ENCODE peak calls at places on chromosomes 12 and 14, in seven cellular contexts. G is HCT116, V is K562, S is H1, U is GM12878, O is SK-N-SH, H is HepG2. F is an unnamed sample.

GRCh38 chr12:41983896-41984295 is 160.8 kb downstream of the GXYLT1 start:
- DNase-seq in G (no peak), V (no peak), S (no peak), U (no peak), O (peak; percentile 20), H (no peak), F (no peak)

GRCh38 chr14:86279405-86279804 is 749.5 kb downstream of the FLRT2 start:
- DNase-seq in G (no peak), V (no peak), S (no peak), U (no peak), O (no peak), H (no peak), F (no peak)

GRCh38 chr14:84535491-84535890 is 994.5 kb upstream of the FLRT2 start:
- DNase-seq in G (no peak), V (no peak), S (no peak), U (no peak), O (no peak), H (no peak), F (no peak)

GRCh38 chr12:160858-161257 is 53.1 kb downstream of the SLC6A12 start:
- DNase-seq in G (no peak), V (no peak), S (no peak), U (no peak), O (no peak), H (no peak), F (no peak)

GRCh38 chr14:61761557-61761956 is 663 bp upstream of the SNAPC1 start:
- DNase-seq in G (no peak), V (no peak), S (no peak), U (no peak), O (no peak), H (no peak), F (no peak)

GRCh38 chr14:79920180-79920579 is 291.1 kb downstream of the DIO2 start:
- DNase-seq in G (no peak), V (no peak), S (no peak), U (no peak), O (no peak), H (no peak), F (no peak)

GRCh38 chr12:123713398-123714301 is 1.5 kb downstream of the ATP6V0A2 start:
- DNase-seq in G (no peak), V (no peak), S (no peak), U (no peak), O (peak; percentile 27), H (peak; percentile 16), F (peak; percentile 29)

GRCh38 chr14:59981564-59981963 is 61.6 kb downstream of the LRRC9 start:
- DNase-seq in G (no peak), V (no peak), S (no peak), U (no peak), O (no peak), H (no peak), F (no peak)

GRCh38 chr14:92443167-92443566 is 70.4 kb upstream of the RIN3 start:
- DNase-seq in G (no peak), V (no peak), S (no peak), U (no peak), O (no peak), H (no peak), F (no peak)

GRCh38 chr14:77044776-77045569 is 16.5 kb upstream of the IRF2BPL start:
- DNase-seq in G (no peak), V (no peak), S (no peak), U (no peak), O (no peak), H (peak; percentile 74), F (no peak)

GRCh38 chr14:71206766-71207371 is 299.6 kb downstream of the PCNX1 start:
- DNase-seq in G (no peak), V (no peak), S (no peak), U (no peak), O (peak; percentile 64), H (no peak), F (no peak)

GRCh38 chr12:49108958-49109404 is 1.7 kb downstream of the LMBR1L start:
- DNase-seq in G (no peak), V (no peak), S (no peak), U (no peak), O (no peak), H (peak; percentile 23), F (no peak)

GRCh38 chr14:22339277-22339676 is 249.7 kb downstream of the DAD1 start:
- DNase-seq in G (no peak), V (no peak), S (no peak), U (no peak), O (no peak), H (no peak), F (no peak)

DNA sequence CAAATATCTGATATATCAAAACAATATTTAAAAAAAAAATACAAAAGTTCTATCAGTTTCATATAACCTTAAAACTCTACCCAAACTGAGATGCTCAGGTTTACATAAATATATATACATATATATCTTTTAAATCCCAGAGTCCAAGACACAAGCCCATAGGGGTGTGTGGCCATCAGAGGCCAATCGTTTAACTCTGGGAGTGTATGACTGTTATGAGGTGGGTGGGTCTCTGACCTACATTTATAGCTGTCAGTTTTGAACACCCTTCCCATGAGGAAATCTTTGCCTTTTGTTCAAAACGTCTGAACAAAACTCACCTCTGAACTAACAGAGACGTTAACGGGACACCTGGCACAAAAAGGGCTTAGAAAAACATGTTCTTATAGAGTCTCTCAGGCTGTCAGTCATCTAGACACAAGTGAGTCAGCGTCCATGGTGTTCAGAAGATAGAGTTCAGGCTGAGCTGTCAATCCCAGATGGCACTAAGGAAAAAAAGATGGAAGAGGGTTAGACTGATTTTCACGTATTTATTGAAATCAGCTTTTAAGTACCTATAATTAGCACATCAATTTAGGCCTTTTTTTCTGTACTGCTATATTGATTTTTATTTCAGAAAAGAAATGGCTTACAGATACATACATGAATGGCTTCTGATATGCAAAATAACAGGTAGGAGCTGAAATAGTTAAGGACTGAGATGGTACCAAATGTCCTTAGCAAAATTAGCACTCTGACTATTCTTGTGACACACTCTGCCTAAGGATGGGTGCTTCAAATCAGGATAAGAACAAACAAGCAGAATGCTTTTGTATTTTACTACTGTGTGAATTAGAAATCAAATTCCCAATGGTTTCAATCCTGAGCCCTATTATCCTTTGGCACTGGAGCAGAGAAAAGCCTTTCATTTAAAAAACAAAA is 29.2 kb downstream of the HIGD1C start:
- DNase-seq in G (no peak), V (peak; percentile 13), S (no peak), U (no peak), O (no peak), H (peak; percentile 57), F (no peak)
- TF ChIP-seq JUND in G (no peak), V (no peak), S (no peak), U (no peak), O (no peak), H (no peak), F (no peak)

DNA sequence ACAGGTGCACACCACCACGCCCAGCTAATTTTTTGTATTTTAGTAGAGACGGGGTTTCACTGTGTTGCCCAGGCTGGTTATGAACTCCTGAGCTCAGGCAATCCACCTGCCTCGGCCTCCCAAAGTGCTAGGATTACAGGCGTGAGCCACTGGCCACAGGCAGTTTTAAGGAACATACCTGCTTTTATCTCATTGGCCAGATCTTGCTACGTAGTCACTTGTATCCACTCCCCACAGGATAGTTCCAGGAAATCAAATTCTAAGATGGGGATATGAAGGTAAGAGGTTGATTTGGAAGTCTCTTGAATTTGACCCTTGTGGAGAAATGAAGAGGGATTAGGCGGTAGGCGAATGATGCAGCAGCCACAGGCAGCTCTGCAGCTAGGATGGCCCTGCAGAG is 8.8 kb upstream of the PLEKHG6 start:
- DNase-seq in G (no peak), V (no peak), S (no peak), U (no peak), O (no peak), H (no peak), F (no peak)
- TF ChIP-seq JUND in G (no peak), V (no peak), S (no peak), U (no peak), O (no peak), H (no peak), F (no peak)

GRCh38 chr12:101567918-101568317 is 26.9 kb upstream of the MYBPC1 start:
- DNase-seq in G (no peak), V (no peak), S (no peak), U (no peak), O (no peak), H (no peak), F (no peak)
- TF ChIP-seq JUND in G (no peak), V (no peak), S (no peak), U (no peak), O (no peak), H (no peak), F (no peak)

GRCh38 chr12:95922231-95922630 is 20.2 kb downstream of the CCDC38 start:
- DNase-seq in G (no peak), V (no peak), S (no peak), U (no peak), O (no peak), H (no peak), F (no peak)
- TF ChIP-seq JUND in G (no peak), V (no peak), S (no peak), U (no peak), O (no peak), H (no peak), F (no peak)

DNA sequence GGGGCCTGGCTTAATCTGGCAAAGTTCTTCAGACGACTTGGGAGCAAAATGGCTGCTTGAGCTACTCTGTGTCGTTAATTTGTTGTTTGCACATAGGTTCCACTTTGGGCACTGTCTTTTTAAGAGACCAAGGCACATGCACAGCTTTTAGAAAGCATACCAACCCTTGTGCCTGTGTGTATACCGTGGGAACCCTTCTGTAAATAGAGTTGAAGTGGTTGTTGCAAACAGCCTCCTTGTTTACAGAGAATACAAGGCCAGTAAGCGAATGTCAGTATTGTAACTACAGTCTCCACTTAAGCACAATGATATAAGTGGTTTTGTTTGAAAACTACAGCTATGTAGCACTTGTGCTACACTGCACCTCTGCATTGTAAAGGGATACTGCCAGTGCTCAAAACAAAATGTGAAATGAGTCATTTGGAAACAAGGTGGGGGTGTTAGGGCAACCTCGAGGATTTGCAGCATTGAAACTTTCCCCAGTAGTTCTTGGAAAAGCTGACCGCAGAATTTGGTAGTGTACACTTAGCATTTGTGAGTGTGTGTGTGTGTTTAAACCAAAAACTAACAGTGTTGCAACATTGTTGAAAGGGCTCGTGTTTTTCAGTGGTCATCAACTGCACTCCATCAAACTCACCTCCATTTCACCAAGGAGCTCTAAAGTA is 154.2 kb downstream of the CEP83 start:
- DNase-seq in G (no peak), V (no peak), S (no peak), U (peak; percentile 67), O (no peak), H (peak; percentile 61), F (peak; percentile 52)
- TF ChIP-seq JUND in G (no peak), V (no peak), S (no peak), U (peak; percentile 83), O (peak; percentile 33), H (no peak), F (no peak)

DNA sequence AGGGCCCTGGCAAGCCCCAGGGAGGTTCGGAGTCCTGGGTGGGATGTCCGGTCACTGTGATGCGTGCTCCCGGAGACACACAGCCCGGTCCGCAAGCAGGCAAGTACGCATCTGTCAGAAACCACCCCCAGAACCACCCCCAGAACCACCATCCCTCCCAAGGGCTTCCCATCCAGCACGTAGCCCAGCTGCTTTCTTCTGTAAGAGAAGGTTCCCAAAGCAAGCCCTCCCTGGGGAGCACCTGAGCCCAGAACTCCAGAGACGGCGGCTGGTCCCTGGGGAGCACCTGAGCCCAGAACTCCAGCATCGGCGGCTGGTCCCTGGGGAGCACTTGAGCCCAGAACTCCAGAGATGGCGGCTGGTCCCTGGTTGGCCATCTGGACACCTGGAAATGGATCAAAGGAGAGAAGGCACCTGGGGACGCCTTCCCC is 2.6 kb upstream of the FBRSL1 start:
- DNase-seq in G (no peak), V (no peak), S (no peak), U (no peak), O (no peak), H (no peak), F (no peak)
- TF ChIP-seq JUND in G (no peak), V (no peak), S (no peak), U (no peak), O (no peak), H (no peak), F (no peak)